ENCODE peak calls at places on chromosomes 4 and X, in eight cellular contexts. A is NCI-H510A treated with DMSO at 0.1 percent for 48 hours, B is mucosa of descending colon, D is A549, L is left colon, K is hepatocyte, Y is thoracic aorta, H is NCI-H1105. J is an unnamed sample.

GRCh38 chr4:100494166-100494565 is 23.7 kb downstream of the EMCN start:
- DNase-seq in A (no peak), B (no peak), D (no peak), L (no peak), K (no peak), Y (no peak), H (no peak), J (no peak)

GRCh38 chr4:139256349-139256748 is 23.7 kb downstream of the MGARP start:
- DNase-seq in A (no peak), B (no peak), D (no peak), L (no peak), K (no peak), Y (no peak), H (no peak), J (no peak)

GRCh38 chrX:124502144-124502543 is 155.8 kb downstream of the SH2D1A start:
- DNase-seq in A (no peak), B (no peak), D (no peak), L (no peak), K (no peak), Y (no peak), H (no peak), J (no peak)

GRCh38 chr4:2254665-2255500 is 7.0 kb downstream of the MXD4 start:
- DNase-seq in A (no peak), B (peak), D (no peak), L (peak), K (peak), Y (peak), H (no peak), J (no peak)

GRCh38 chr4:40662962-40663604 is 33.4 kb upstream of the RBM47 start:
- DNase-seq in A (peak), B (no peak), D (no peak), L (no peak), K (peak), Y (no peak), H (peak), J (peak)

GRCh38 chr4:61224573-61224972 is 24.4 kb downstream of the ADGRL3 start:
- DNase-seq in A (no peak), B (no peak), D (no peak), L (no peak), K (no peak), Y (no peak), H (no peak), J (no peak)

GRCh38 chrX:10851809-10852208 is 231.4 kb upstream of the MID1 start:
- DNase-seq in A (no peak), B (no peak), D (no peak), L (no peak), K (no peak), Y (no peak), H (no peak), J (no peak)

GRCh38 chr4:168877779-168878491 is 132.1 kb downstream of the CBR4 start:
- DNase-seq in A (peak), B (peak), D (no peak), L (peak), K (peak), Y (no peak), H (no peak), J (no peak)

GRCh38 chrX:2577844-2578444 is 77.2 kb upstream of the DHRSX start:
- DNase-seq in A (no peak), B (no peak), D (no peak), L (no peak), K (no peak), Y (no peak), H (no peak), J (no peak)

GRCh38 chrX:100973411-100973810 is 3.9 kb downstream of the ARL13A start:
- DNase-seq in A (no peak), B (no peak), D (no peak), L (no peak), K (no peak), Y (no peak), H (no peak), J (no peak)

J was measured in SHP77 treated with DMSO at 0.1 percent for 48 hours.